ENCODE peak calls at places on chromosome 18, in nine cellular contexts. Z is hepatic stellate cell; S is D341Med; K is AG08395; J is GM04503; B is HFF-Myc; C is stimulated activated CD4-positive, alpha-beta T cell treated with anti-CD3 and anti-CD28 coated beads, Interleukin-15, amount 100 ng/mL, for 1 hour; A is foreskin melanocyte; P is T-cell. I is an unnamed sample.

GRCh38 chr18:79609841-79610281 is 69.7 kb upstream of the CTDP1 start:
- DNase-seq in Z (no peak), S (no peak), K (no peak), J (no peak), B (no peak), C (no peak), A (no peak), P (no peak), I (no peak)

GRCh38 chr18:13982136-13982535 is 66.8 kb upstream of the MC2R start:
- DNase-seq in Z (no peak), S (no peak), K (no peak), J (no peak), B (no peak), C (no peak), A (no peak), P (no peak), I (no peak)

GRCh38 chr18:26480897-26481795 is 67.2 kb downstream of the KCTD1 start:
- DNase-seq in Z (peak), S (no peak), K (peak), J (peak), B (peak), C (no peak), A (peak), P (no peak), I (no peak)

GRCh38 chr18:36158261-36158867 is 28.7 kb downstream of the ELP2 start:
- DNase-seq in Z (peak), S (no peak), K (peak), J (no peak), B (peak), C (no peak), A (no peak), P (no peak), I (no peak)

GRCh38 chr18:25826823-25827617 is 263.4 kb downstream of the SS18 start:
- DNase-seq in Z (no peak), S (no peak), K (no peak), J (no peak), B (peak), C (no peak), A (no peak), P (no peak), I (peak)

GRCh38 chr18:77147418-77147852 is 14.9 kb upstream of the MBP start:
- DNase-seq in Z (no peak), S (no peak), K (peak), J (no peak), B (no peak), C (no peak), A (no peak), P (no peak), I (no peak)

GRCh38 chr18:77059294-77059916 is 73.2 kb downstream of the MBP start:
- DNase-seq in Z (peak), S (peak), K (no peak), J (no peak), B (no peak), C (no peak), A (peak), P (no peak), I (peak)

GRCh38 chr18:55241016-55241415 is 281.8 kb upstream of the CCDC68 start:
- DNase-seq in Z (no peak), S (no peak), K (no peak), J (no peak), B (no peak), C (no peak), A (no peak), P (no peak), I (no peak)

GRCh38 chr18:75757951-75758350 is 330.4 kb upstream of the SMIM21 start:
- DNase-seq in Z (no peak), S (no peak), K (peak), J (no peak), B (no peak), C (no peak), A (no peak), P (no peak), I (no peak)

GRCh38 chr18:1014951-1015627 is 110.4 kb downstream of the ADCYAP1 start:
- DNase-seq in Z (no peak), S (no peak), K (no peak), J (no peak), B (no peak), C (no peak), A (no peak), P (no peak), I (peak)

GRCh38 chr18:75211002-75211621 is 515 bp downstream of the TSHZ1 start:
- DNase-seq in Z (peak), S (peak), K (no peak), J (no peak), B (no peak), C (peak), A (no peak), P (no peak), I (peak)

GRCh38 chr18:54671291-54671881 is 80.3 kb downstream of the DYNAP start:
- DNase-seq in Z (peak), S (peak), K (peak), J (no peak), B (no peak), C (no peak), A (no peak), P (no peak), I (peak)

GRCh38 chr18:79680100-79680879 is 687 bp downstream of the CTDP1 start:
- DNase-seq in Z (peak), S (peak), K (peak), J (peak), B (no peak), C (no peak), A (peak), P (peak), I (peak)

GRCh38 chr18:2148823-2149222 is 422.5 kb downstream of the METTL4 start:
- DNase-seq in Z (no peak), S (no peak), K (no peak), J (no peak), B (no peak), C (no peak), A (no peak), P (no peak), I (no peak)

GRCh38 chr18:75248426-75249191 is 38.0 kb downstream of the TSHZ1 start:
- DNase-seq in Z (no peak), S (no peak), K (no peak), J (no peak), B (no peak), C (no peak), A (peak), P (no peak), I (no peak)

GRCh38 chr18:44594779-44595467 is 85.8 kb upstream of the SETBP1 start:
- DNase-seq in Z (no peak), S (no peak), K (peak), J (peak), B (peak), C (no peak), A (no peak), P (no peak), I (no peak)

GRCh38 chr18:70337139-70337972 is 48.5 kb downstream of the SOCS6 start:
- DNase-seq in Z (peak), S (no peak), K (peak), J (peak), B (peak), C (no peak), A (peak), P (no peak), I (no peak)

GRCh38 chr18:532023-532422 is 31.5 kb upstream of the COLEC12 start:
- DNase-seq in Z (no peak), S (no peak), K (no peak), J (no peak), B (no peak), C (no peak), A (no peak), P (no peak), I (no peak)

GRCh38 chr18:3814840-3815239 is 364.9 kb downstream of the TGIF1 start:
- DNase-seq in Z (no peak), S (no peak), K (no peak), J (no peak), B (no peak), C (no peak), A (no peak), P (no peak), I (no peak)

GRCh38 chr18:32770181-32770650 is 2.6 kb downstream of the KLHL14 start:
- DNase-seq in Z (no peak), S (no peak), K (no peak), J (no peak), B (no peak), C (no peak), A (no peak), P (no peak), I (no peak)

GRCh38 chr18:73959341-73959740 is 188.3 kb downstream of the FBXO15 start:
- DNase-seq in Z (no peak), S (no peak), K (no peak), J (no peak), B (no peak), C (no peak), A (no peak), P (no peak), I (no peak)

GRCh38 chr18:12011962-12012549 is 30.7 kb downstream of the IMPA2 start:
- DNase-seq in Z (no peak), S (peak), K (no peak), J (no peak), B (no peak), C (no peak), A (no peak), P (no peak), I (no peak)

GRCh38 chr18:3716116-3716660 is 266.2 kb downstream of the TGIF1 start:
- DNase-seq in Z (no peak), S (no peak), K (no peak), J (no peak), B (no peak), C (no peak), A (no peak), P (no peak), I (no peak)

GRCh38 chr18:43422483-43422882 is 145.2 kb upstream of the SYT4 start:
- DNase-seq in Z (no peak), S (peak), K (no peak), J (no peak), B (no peak), C (no peak), A (no peak), P (no peak), I (peak)

GRCh38 chr18:48348739-48349138 is 60.4 kb downstream of the ZBTB7C start:
- DNase-seq in Z (no peak), S (no peak), K (no peak), J (no peak), B (no peak), C (no peak), A (no peak), P (no peak), I (peak)

GRCh38 chr18:77127769-77128671 is 4.6 kb downstream of the MBP start:
- DNase-seq in Z (no peak), S (no peak), K (peak), J (peak), B (peak), C (no peak), A (peak), P (peak), I (no peak)